ENCODE peak calls at places on chromosomes 16 and 17, in ten cellular contexts. B is dorsolateral prefrontal cortex, Z is MM.1S, X is heart left ventricle, R is B cell, P is mammary epithelial cell, V is AG04450, I is lung, E is PC-3, U is A673. C is an unnamed sample.

GRCh38 chr17:2271985-2272702 is 31.4 kb downstream of the SMG6 start:
- DNase-seq in U (no peak), V (no peak), E (no peak), R (no peak), B (no peak), Z (no peak), I (no peak), X (no peak), P (no peak), C (no peak)

GRCh38 chr16:554640-555413 is 5.4 kb upstream of the PRR35 start:
- DNase-seq in I (no peak), Z (no peak), R (no peak), B (no peak), P (peak; percentile 47), V (no peak), X (no peak), E (no peak), U (no peak), C (no peak)

GRCh38 chr16:69329369-69330285 is 761 bp downstream of the PDF start:
- DNase-seq in I (no peak), U (peak; percentile 40), X (peak; percentile 36), B (no peak), Z (peak; percentile 59), V (no peak), E (peak; percentile 14), P (peak; percentile 48), R (no peak), C (peak; percentile 42)

GRCh38 chr16:75279277-75279676 is 27.9 kb upstream of the BCAR1 start:
- DNase-seq in E (peak; percentile 34), X (no peak), U (no peak), I (no peak), P (peak; percentile 81), Z (no peak), V (no peak), R (no peak), B (no peak), C (peak; percentile 62)

GRCh38 chr16:12228607-12229499 is 252.3 kb downstream of the SNX29 start:
- DNase-seq in E (peak; percentile 61), U (peak; percentile 69), R (peak; percentile 23), V (peak; percentile 20), Z (no peak), B (peak; percentile 74), P (peak; percentile 40), I (no peak), X (peak; percentile 34), C (peak; percentile 78)

GRCh38 chr16:62036101-62036806 is at the start of gene CDH8:
- DNase-seq in R (no peak), Z (no peak), V (no peak), I (no peak), U (peak; percentile 93), B (peak; percentile 77), P (peak; percentile 14), E (no peak), X (no peak), C (peak; percentile 64)

GRCh38 chr16:23256440-23256839 is 45.7 kb upstream of the SCNN1B start:
- DNase-seq in Z (no peak), X (no peak), R (no peak), U (no peak), V (no peak), I (no peak), P (peak; percentile 28), B (no peak), E (no peak), C (no peak)

GRCh38 chr17:50533720-50534148 is 1.2 kb downstream of the EPN3 start:
- DNase-seq in I (no peak), B (no peak), U (peak; percentile 37), X (peak; percentile 70), V (no peak), R (no peak), E (peak; percentile 63), Z (no peak), P (no peak), C (no peak)

GRCh38 chr16:54677551-54677950 is 253.1 kb upstream of the IRX5 start:
- DNase-seq in V (no peak), Z (no peak), U (no peak), B (no peak), P (peak; percentile 52), I (no peak), X (no peak), R (no peak), E (no peak), C (no peak)

GRCh38 chr17:42519546-42520444 is 16.2 kb upstream of the NAGLU start:
- DNase-seq in V (peak; percentile 99), B (peak; percentile 83), X (peak; percentile 94), I (peak; percentile 86), P (peak; percentile 86), U (peak; percentile 22), E (peak; percentile 91), R (no peak), Z (no peak), C (no peak)

GRCh38 chr16:77273-77806 is 685 bp upstream of the MPG start:
- DNase-seq in V (no peak), Z (peak; percentile 61), B (peak; percentile 66), U (peak; percentile 47), X (peak; percentile 75), R (peak; percentile 55), E (peak; percentile 26), P (no peak), I (peak; percentile 54), C (peak; percentile 65)

GRCh38 chr17:68349157-68349556 is 57.9 kb downstream of the ARSG start:
- DNase-seq in U (no peak), R (no peak), B (no peak), I (no peak), P (no peak), X (no peak), V (no peak), E (no peak), Z (no peak), C (no peak)

GRCh38 chr16:77190190-77190477 is 856 bp upstream of the MON1B start:
- DNase-seq in V (no peak), E (no peak), B (no peak), P (no peak), U (no peak), Z (no peak), X (no peak), I (no peak), R (no peak), C (no peak)

GRCh38 chr17:14308636-14308964 is 7.7 kb downstream of the HS3ST3B1 start:
- DNase-seq in Z (no peak), B (no peak), E (no peak), X (no peak), P (no peak), I (peak; percentile 5), V (no peak), U (no peak), R (no peak), C (no peak)
- TF ChIP-seq CTCF in Z (no peak), B (no peak), E (no peak), X (no peak), P (no peak), I (no peak), V (no peak), U (no peak), R (no peak), C (no peak)

GRCh38 chr16:3304370-3304769 is 860 bp downstream of the TIGD7 start:
- DNase-seq in U (no peak), I (no peak), B (no peak), P (no peak), Z (no peak), R (no peak), X (no peak), E (no peak), V (no peak), C (no peak)

GRCh38 chr16:3306078-3306477 is 781 bp downstream of the ZNF75A start:
- DNase-seq in P (no peak), Z (no peak), R (no peak), B (no peak), V (no peak), I (no peak), X (no peak), E (no peak), U (no peak), C (no peak)

DNA sequence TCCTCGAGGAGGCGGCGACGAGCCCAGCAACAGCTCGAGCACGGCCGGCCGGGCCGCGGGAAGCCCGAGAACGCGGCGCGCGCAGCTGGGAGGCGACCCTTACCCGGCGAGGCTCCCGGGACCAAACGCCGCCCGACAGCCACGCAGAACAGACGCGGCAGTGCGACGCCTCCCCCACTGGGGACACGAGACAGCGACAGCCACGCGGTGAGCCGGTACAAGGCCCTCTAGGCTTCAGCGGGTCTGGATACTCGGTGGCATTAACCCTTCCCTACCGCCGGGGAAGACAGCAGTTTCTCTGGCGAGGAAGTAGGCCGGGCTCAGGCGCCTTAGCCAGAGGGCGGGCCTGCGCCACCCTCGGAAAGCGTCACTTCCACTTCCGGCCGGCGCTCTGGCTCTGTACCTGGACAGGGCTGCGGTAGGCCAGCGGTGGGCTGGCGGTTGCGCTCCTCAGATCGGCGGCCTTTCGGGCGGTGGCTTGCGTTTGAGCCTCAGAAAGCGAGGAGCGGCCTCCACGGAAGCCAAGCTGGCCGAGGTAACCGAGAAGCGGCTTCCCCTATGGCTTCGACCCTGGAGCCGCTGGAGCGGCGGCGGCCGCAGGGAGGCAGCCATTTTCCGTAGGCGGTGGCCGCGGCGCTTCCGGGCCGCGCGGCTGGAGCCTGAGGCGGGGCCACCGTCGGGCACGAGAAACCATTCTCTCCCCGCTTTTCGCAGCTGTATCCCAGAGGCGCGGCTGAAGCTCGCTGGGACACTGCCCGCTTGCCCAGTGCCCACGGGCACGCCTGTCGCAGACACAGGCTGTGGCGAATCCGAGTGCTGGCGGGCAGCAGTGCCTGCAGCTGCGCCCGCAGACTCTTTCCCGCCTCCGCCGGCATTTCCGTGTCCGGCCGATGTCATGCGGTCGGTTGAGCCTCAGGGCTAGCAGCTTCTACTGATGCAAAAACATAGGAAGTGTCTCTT is at the start of the genes TIGD7 and ZNF75A:
- DNase-seq in Z (peak; percentile 90), U (peak; percentile 94), R (peak; percentile 91), B (peak; percentile 95), X (peak; percentile 93), V (peak; percentile 66), I (peak; percentile 87), P (peak; percentile 87), E (peak; percentile 84), C (peak; percentile 88)
- TF ChIP-seq CTCF in Z (peak; percentile 10), U (no peak), R (no peak), B (peak; percentile 61), X (peak; percentile 45), V (peak; percentile 8), I (no peak), P (no peak), E (no peak), C (no peak)

GRCh38 chr17:3954921-3955320 is 9.3 kb downstream of the ATP2A3 start:
- DNase-seq in R (no peak), E (no peak), U (no peak), Z (no peak), I (no peak), V (no peak), P (no peak), B (no peak), X (no peak), C (no peak)
- TF ChIP-seq CTCF in R (no peak), E (no peak), U (no peak), Z (no peak), I (no peak), V (no peak), P (no peak), B (no peak), X (no peak), C (no peak)

DNA sequence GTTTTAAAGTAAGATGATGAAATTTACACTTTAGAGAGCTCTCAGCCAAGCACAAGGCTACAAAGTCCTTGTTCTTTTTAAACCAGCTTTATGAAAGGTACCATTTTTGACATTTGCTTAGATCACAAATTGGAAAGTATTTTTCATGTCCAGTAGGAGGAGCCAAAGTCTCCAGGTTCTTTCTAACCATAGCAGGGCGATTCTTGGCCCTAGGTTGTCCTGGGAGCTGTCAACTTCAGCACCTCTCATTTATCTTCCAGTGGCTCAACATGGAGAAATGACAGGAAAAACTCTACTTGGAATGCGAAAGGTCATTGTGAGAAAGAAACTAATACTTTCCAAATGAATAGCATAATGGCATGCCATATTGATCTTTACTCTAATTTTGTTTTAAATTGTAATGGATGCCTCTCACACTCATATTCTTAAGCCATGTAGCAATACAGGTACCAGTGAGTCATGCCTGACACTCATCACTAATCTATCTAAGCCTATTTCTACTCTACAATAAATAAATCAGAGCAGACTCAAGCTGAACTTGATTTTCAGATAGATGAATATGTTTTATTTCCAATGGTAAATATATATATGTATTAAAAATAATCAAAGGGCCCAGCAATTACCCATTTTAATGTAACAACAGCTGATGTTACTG is 919.1 kb upstream of the EEF2KMT start:
- DNase-seq in I (no peak), B (no peak), Z (peak; percentile 72), X (no peak), V (no peak), P (peak; percentile 14), R (no peak), E (peak; percentile 17), U (peak; percentile 65), C (no peak)
- TF ChIP-seq CTCF in I (no peak), B (peak; percentile 53), Z (peak; percentile 61), X (no peak), V (no peak), P (no peak), R (no peak), E (peak; percentile 35), U (peak; percentile 54), C (peak; percentile 59)